ENCODE peak calls at places on chromosomes 4 and X, in six cellular contexts. One of them, this sample, is unnamed.

GRCh38 chr4:119116925-119117900 is 18.4 kb upstream of the MYOZ2 start:
- DNase-seq in sigmoid colon: no peak
- DNase-seq in breast epithelium: no peak
- DNase-seq in tibial nerve: no peak
- DNase-seq in Peyer's patch: no peak
- DNase-seq in A549: no peak
- DNase-seq in this sample: no peak

GRCh38 chrX:109872021-109872730 is 130.7 kb upstream of the TMEM164 start:
- DNase-seq in sigmoid colon: no peak
- DNase-seq in breast epithelium: no peak
- DNase-seq in tibial nerve: no peak
- DNase-seq in Peyer's patch: no peak
- DNase-seq in A549: no peak
- DNase-seq in this sample: no peak

GRCh38 chr4:179586460-179586859 is 2144.2 kb upstream of the AGA start:
- DNase-seq in sigmoid colon: no peak
- DNase-seq in breast epithelium: no peak
- DNase-seq in tibial nerve: no peak
- DNase-seq in Peyer's patch: no peak
- DNase-seq in A549: no peak
- DNase-seq in this sample: no peak

GRCh38 chrX:41590641-41591040 is 98.1 kb upstream of the GPR34 start:
- DNase-seq in sigmoid colon: no peak
- DNase-seq in breast epithelium: no peak
- DNase-seq in tibial nerve: no peak
- DNase-seq in Peyer's patch: no peak
- DNase-seq in A549: no peak
- DNase-seq in this sample: no peak

GRCh38 chr4:150366487-150366999 is 215.4 kb upstream of the MAB21L2 start:
- DNase-seq in sigmoid colon: no peak
- DNase-seq in breast epithelium: no peak
- DNase-seq in tibial nerve: no peak
- DNase-seq in Peyer's patch: no peak
- DNase-seq in A549: no peak
- DNase-seq in this sample: no peak

GRCh38 chr4:7254736-7255487 is 62.6 kb downstream of the SORCS2 start:
- DNase-seq in sigmoid colon: no peak
- DNase-seq in breast epithelium: no peak
- DNase-seq in tibial nerve: no peak
- DNase-seq in Peyer's patch: no peak
- DNase-seq in A549: no peak
- DNase-seq in this sample: no peak

GRCh38 chr4:120517966-120518365 is 404.6 kb downstream of the PRDM5 start:
- DNase-seq in sigmoid colon: peak
- DNase-seq in breast epithelium: no peak
- DNase-seq in tibial nerve: peak
- DNase-seq in Peyer's patch: no peak
- DNase-seq in A549: peak
- DNase-seq in this sample: no peak

GRCh38 chr4:13089659-13089998 is 394.5 kb downstream of the RAB28 start:
- DNase-seq in sigmoid colon: no peak
- DNase-seq in breast epithelium: no peak
- DNase-seq in tibial nerve: no peak
- DNase-seq in Peyer's patch: no peak
- DNase-seq in A549: no peak
- DNase-seq in this sample: no peak

GRCh38 chrX:72306851-72307645 is 1.3 kb upstream of the CITED1 start:
- DNase-seq in sigmoid colon: peak
- DNase-seq in breast epithelium: peak
- DNase-seq in tibial nerve: peak
- DNase-seq in Peyer's patch: peak
- DNase-seq in A549: peak
- DNase-seq in this sample: peak

GRCh38 chr4:98284640-98285046 is 23.5 kb downstream of the RAP1GDS1 start:
- DNase-seq in sigmoid colon: no peak
- DNase-seq in breast epithelium: no peak
- DNase-seq in tibial nerve: no peak
- DNase-seq in Peyer's patch: no peak
- DNase-seq in A549: no peak
- DNase-seq in this sample: no peak

GRCh38 chrX:3713937-3714434 is 537 bp upstream of the PRKX start:
- DNase-seq in sigmoid colon: no peak
- DNase-seq in breast epithelium: no peak
- DNase-seq in tibial nerve: no peak
- DNase-seq in Peyer's patch: no peak
- DNase-seq in A549: no peak
- DNase-seq in this sample: no peak

GRCh38 chrX:41472231-41472815 is 25.2 kb downstream of the NYX start:
- DNase-seq in sigmoid colon: no peak
- DNase-seq in breast epithelium: no peak
- DNase-seq in tibial nerve: no peak
- DNase-seq in Peyer's patch: no peak
- DNase-seq in A549: no peak
- DNase-seq in this sample: no peak

GRCh38 chr4:142314686-142315085 is 531.4 kb downstream of the INPP4B start:
- DNase-seq in sigmoid colon: no peak
- DNase-seq in breast epithelium: no peak
- DNase-seq in tibial nerve: no peak
- DNase-seq in Peyer's patch: no peak
- DNase-seq in A549: no peak
- DNase-seq in this sample: no peak

GRCh38 chr4:151540728-151541437 is 131.9 kb downstream of the FHIP1A start:
- DNase-seq in sigmoid colon: no peak
- DNase-seq in breast epithelium: peak
- DNase-seq in tibial nerve: no peak
- DNase-seq in Peyer's patch: peak
- DNase-seq in A549: peak
- DNase-seq in this sample: no peak

GRCh38 chr4:82739292-82740190 is 59.1 kb downstream of the SCD5 start:
- DNase-seq in sigmoid colon: peak
- DNase-seq in breast epithelium: no peak
- DNase-seq in tibial nerve: peak
- DNase-seq in Peyer's patch: peak
- DNase-seq in A549: peak
- DNase-seq in this sample: peak

GRCh38 chrX:9257718-9258117 is 207.1 kb upstream of the TBL1X start:
- DNase-seq in sigmoid colon: no peak
- DNase-seq in breast epithelium: no peak
- DNase-seq in tibial nerve: no peak
- DNase-seq in Peyer's patch: no peak
- DNase-seq in A549: no peak
- DNase-seq in this sample: no peak

GRCh38 chr4:139665690-139666529 is at the start of gene MGST2:
- DNase-seq in sigmoid colon: peak
- DNase-seq in breast epithelium: peak
- DNase-seq in tibial nerve: peak
- DNase-seq in Peyer's patch: peak
- DNase-seq in A549: peak
- DNase-seq in this sample: peak

GRCh38 chr4:147786531-147786930 is 54.6 kb downstream of the ARHGAP10 start:
- DNase-seq in sigmoid colon: no peak
- DNase-seq in breast epithelium: no peak
- DNase-seq in tibial nerve: no peak
- DNase-seq in Peyer's patch: no peak
- DNase-seq in A549: no peak
- DNase-seq in this sample: no peak

GRCh38 chr4:173426064-173426463 is 27.1 kb upstream of the SCRG1 start:
- DNase-seq in sigmoid colon: no peak
- DNase-seq in breast epithelium: no peak
- DNase-seq in tibial nerve: no peak
- DNase-seq in Peyer's patch: no peak
- DNase-seq in A549: no peak
- DNase-seq in this sample: no peak

GRCh38 chr4:100742045-100742444 is 224.2 kb upstream of the EMCN start:
- DNase-seq in sigmoid colon: no peak
- DNase-seq in breast epithelium: no peak
- DNase-seq in tibial nerve: no peak
- DNase-seq in Peyer's patch: no peak
- DNase-seq in A549: peak
- DNase-seq in this sample: no peak

GRCh38 chr4:83369825-83370639 is 35.4 kb upstream of the HPSE start:
- DNase-seq in sigmoid colon: no peak
- DNase-seq in breast epithelium: no peak
- DNase-seq in tibial nerve: no peak
- DNase-seq in Peyer's patch: no peak
- DNase-seq in A549: no peak
- DNase-seq in this sample: no peak

GRCh38 chr4:52659722-52660261 is 691 bp upstream of the USP46 start:
- DNase-seq in sigmoid colon: peak
- DNase-seq in breast epithelium: peak
- DNase-seq in tibial nerve: peak
- DNase-seq in Peyer's patch: peak
- DNase-seq in A549: peak
- DNase-seq in this sample: peak

GRCh38 chr4:147754037-147754445 is 22.2 kb downstream of the ARHGAP10 start:
- DNase-seq in sigmoid colon: no peak
- DNase-seq in breast epithelium: no peak
- DNase-seq in tibial nerve: no peak
- DNase-seq in Peyer's patch: no peak
- DNase-seq in A549: peak
- DNase-seq in this sample: no peak

GRCh38 chr4:99390060-99390459 is 37.5 kb upstream of the ADH1C start:
- DNase-seq in sigmoid colon: no peak
- DNase-seq in breast epithelium: no peak
- DNase-seq in tibial nerve: no peak
- DNase-seq in Peyer's patch: no peak
- DNase-seq in A549: no peak
- DNase-seq in this sample: no peak

GRCh38 chr4:118265312-118266144 is 87.3 kb downstream of the PRSS12 start:
- DNase-seq in sigmoid colon: no peak
- DNase-seq in breast epithelium: no peak
- DNase-seq in tibial nerve: no peak
- DNase-seq in Peyer's patch: peak
- DNase-seq in A549: no peak
- DNase-seq in this sample: no peak

GRCh38 chr4:153409924-153410501 is 56.1 kb upstream of the TMEM131L start:
- DNase-seq in sigmoid colon: no peak
- DNase-seq in breast epithelium: no peak
- DNase-seq in tibial nerve: no peak
- DNase-seq in Peyer's patch: no peak
- DNase-seq in A549: no peak
- DNase-seq in this sample: no peak

GRCh38 chr4:153409412-153409811 is 56.7 kb upstream of the TMEM131L start:
- DNase-seq in sigmoid colon: no peak
- DNase-seq in breast epithelium: no peak
- DNase-seq in tibial nerve: no peak
- DNase-seq in Peyer's patch: no peak
- DNase-seq in A549: no peak
- DNase-seq in this sample: no peak

GRCh38 chr4:153418114-153418513 is 48.0 kb upstream of the TMEM131L start:
- DNase-seq in sigmoid colon: no peak
- DNase-seq in breast epithelium: no peak
- DNase-seq in tibial nerve: no peak
- DNase-seq in Peyer's patch: no peak
- DNase-seq in A549: no peak
- DNase-seq in this sample: no peak

GRCh38 chr4:153418581-153418980 is 47.6 kb upstream of the TMEM131L start:
- DNase-seq in sigmoid colon: no peak
- DNase-seq in breast epithelium: no peak
- DNase-seq in tibial nerve: no peak
- DNase-seq in Peyer's patch: no peak
- DNase-seq in A549: no peak
- DNase-seq in this sample: no peak

GRCh38 chr4:153413827-153414226 is 52.3 kb upstream of the TMEM131L start:
- DNase-seq in sigmoid colon: no peak
- DNase-seq in breast epithelium: no peak
- DNase-seq in tibial nerve: no peak
- DNase-seq in Peyer's patch: no peak
- DNase-seq in A549: no peak
- DNase-seq in this sample: no peak
- TF ChIP-seq POLR2A in sigmoid colon: no peak
- TF ChIP-seq POLR2A in breast epithelium: no peak
- TF ChIP-seq POLR2A in tibial nerve: no peak
- TF ChIP-seq POLR2A in Peyer's patch: no peak
- TF ChIP-seq POLR2A in A549: no peak
- TF ChIP-seq POLR2A in this sample: no peak

GRCh38 chr4:154582723-154583122 is 7.8 kb downstream of the FGA start:
- DNase-seq in sigmoid colon: no peak
- DNase-seq in breast epithelium: no peak
- DNase-seq in tibial nerve: no peak
- DNase-seq in Peyer's patch: no peak
- DNase-seq in A549: no peak
- DNase-seq in this sample: no peak
- TF ChIP-seq POLR2A in sigmoid colon: no peak
- TF ChIP-seq POLR2A in breast epithelium: no peak
- TF ChIP-seq POLR2A in tibial nerve: no peak
- TF ChIP-seq POLR2A in Peyer's patch: no peak
- TF ChIP-seq POLR2A in A549: no peak
- TF ChIP-seq POLR2A in this sample: no peak

DNA sequence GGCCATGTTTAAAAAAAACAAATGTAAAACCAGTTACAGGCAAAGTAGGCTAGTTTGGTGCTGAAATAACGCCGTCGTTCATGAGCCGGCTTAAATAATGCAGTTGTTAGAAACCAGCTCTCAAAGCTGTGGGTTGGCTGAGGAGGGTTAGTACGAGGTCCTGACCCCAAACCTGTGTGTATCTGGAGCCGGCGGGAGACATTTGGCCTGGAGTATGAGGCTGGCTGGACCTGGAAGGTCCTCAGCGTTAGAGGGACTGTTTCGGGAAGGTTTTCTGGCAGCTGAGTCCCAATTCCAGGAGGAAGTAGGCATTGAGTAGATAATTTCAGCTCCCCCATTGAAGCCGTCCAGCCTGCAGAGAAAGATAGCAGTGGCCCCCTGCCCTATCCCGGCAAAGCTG is 73.4 kb upstream of the PPP2R3B start:
- DNase-seq in sigmoid colon: no peak
- DNase-seq in breast epithelium: no peak
- DNase-seq in tibial nerve: no peak
- DNase-seq in Peyer's patch: no peak
- DNase-seq in A549: no peak
- DNase-seq in this sample: peak
- TF ChIP-seq POLR2A in sigmoid colon: no peak
- TF ChIP-seq POLR2A in breast epithelium: no peak
- TF ChIP-seq POLR2A in tibial nerve: no peak
- TF ChIP-seq POLR2A in Peyer's patch: no peak
- TF ChIP-seq POLR2A in A549: no peak
- TF ChIP-seq POLR2A in this sample: no peak

DNA sequence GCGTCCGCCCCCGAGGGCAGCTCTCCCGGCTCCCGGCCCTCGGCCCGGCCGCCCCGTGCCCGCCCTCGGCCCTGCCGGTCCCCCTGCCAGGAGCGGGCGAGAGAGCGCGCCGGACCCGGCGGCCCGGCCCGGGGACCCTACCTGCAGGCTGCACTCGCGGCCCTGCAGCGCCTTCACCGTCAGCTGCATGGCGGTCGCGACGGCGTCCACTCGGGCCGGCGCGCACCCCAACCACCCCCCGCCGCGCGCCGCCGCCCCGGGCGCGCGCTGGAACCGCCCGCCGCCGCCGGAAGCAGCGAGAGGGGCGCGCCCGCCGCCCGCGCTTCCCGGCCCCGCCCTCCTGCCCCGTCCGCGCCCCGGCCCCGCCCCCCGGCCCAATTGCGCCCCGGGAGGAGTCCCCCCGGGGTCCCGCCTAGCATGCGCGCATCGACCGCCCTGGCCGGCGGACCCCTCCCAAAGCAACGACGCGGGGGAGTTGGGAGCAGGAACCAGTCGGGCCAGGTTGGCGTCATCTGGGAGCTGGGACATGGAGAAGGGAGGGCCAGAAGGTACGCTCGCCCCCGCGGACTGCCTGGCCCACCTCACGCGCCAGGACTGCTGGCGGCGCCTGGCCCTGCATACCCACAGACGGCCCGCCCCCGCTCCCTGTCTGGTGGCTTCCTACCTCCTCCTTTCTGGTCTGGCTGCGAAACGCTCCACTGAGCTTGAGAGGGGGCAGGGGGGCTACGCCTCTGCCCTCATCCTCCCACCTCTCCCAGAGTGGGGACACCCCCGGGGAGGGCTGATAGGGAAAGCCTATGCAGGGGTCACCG is at the start of gene UBL4A:
- DNase-seq in sigmoid colon: peak
- DNase-seq in breast epithelium: peak
- DNase-seq in tibial nerve: no peak
- DNase-seq in Peyer's patch: peak
- DNase-seq in A549: peak
- DNase-seq in this sample: no peak
- TF ChIP-seq POLR2A in sigmoid colon: no peak
- TF ChIP-seq POLR2A in breast epithelium: no peak
- TF ChIP-seq POLR2A in tibial nerve: peak
- TF ChIP-seq POLR2A in Peyer's patch: no peak
- TF ChIP-seq POLR2A in A549: peak
- TF ChIP-seq POLR2A in this sample: no peak

This sample was measured in lower leg skin.